ENCODE peak calls at places on chromosomes 4 and X, in six cellular contexts. One of them, this sample, is unnamed.

GRCh38 chr4:28357985-28358384 is 1497.3 kb downstream of the STIM2 start:
- DNase-seq in hepatocyte: peak; percentile 26
- DNase-seq in H9: peak; percentile 40
- DNase-seq in fibroblast of lung: peak; percentile 37
- DNase-seq in CD8-positive, alpha-beta memory T cell: no peak
- DNase-seq in mesenchymal stem cell: no peak
- DNase-seq in this sample: no peak

GRCh38 chrX:334971-335757 is 16.6 kb upstream of the GTPBP6 start:
- DNase-seq in hepatocyte: no peak
- DNase-seq in H9: no peak
- DNase-seq in fibroblast of lung: no peak
- DNase-seq in CD8-positive, alpha-beta memory T cell: no peak
- DNase-seq in mesenchymal stem cell: no peak
- DNase-seq in this sample: no peak

GRCh38 chrX:150730719-150731118 is 37.5 kb downstream of the MTMR1 start:
- DNase-seq in hepatocyte: no peak
- DNase-seq in H9: no peak
- DNase-seq in fibroblast of lung: peak; percentile 37
- DNase-seq in CD8-positive, alpha-beta memory T cell: no peak
- DNase-seq in mesenchymal stem cell: no peak
- DNase-seq in this sample: no peak

GRCh38 chrX:386239-386767 is 404 bp downstream of the PPP2R3B start:
- DNase-seq in hepatocyte: peak; percentile 14
- DNase-seq in H9: no peak
- DNase-seq in fibroblast of lung: no peak
- DNase-seq in CD8-positive, alpha-beta memory T cell: no peak
- DNase-seq in mesenchymal stem cell: no peak
- DNase-seq in this sample: peak; percentile 2

GRCh38 chrX:47030339-47030738 is 47.9 kb upstream of the RGN start:
- DNase-seq in hepatocyte: peak; percentile 71
- DNase-seq in H9: no peak
- DNase-seq in fibroblast of lung: peak; percentile 80
- DNase-seq in CD8-positive, alpha-beta memory T cell: peak; percentile 23
- DNase-seq in mesenchymal stem cell: peak; percentile 65
- DNase-seq in this sample: peak; percentile 55

GRCh38 chr4:150973626-150974250 is 41.3 kb downstream of the LRBA start:
- DNase-seq in hepatocyte: no peak
- DNase-seq in H9: no peak
- DNase-seq in fibroblast of lung: no peak
- DNase-seq in CD8-positive, alpha-beta memory T cell: no peak
- DNase-seq in mesenchymal stem cell: no peak
- DNase-seq in this sample: peak; percentile 26

GRCh38 chr4:15354790-15355418 is 72.9 kb upstream of the C1QTNF7 start:
- DNase-seq in hepatocyte: no peak
- DNase-seq in H9: no peak
- DNase-seq in fibroblast of lung: peak; percentile 51
- DNase-seq in CD8-positive, alpha-beta memory T cell: no peak
- DNase-seq in mesenchymal stem cell: no peak
- DNase-seq in this sample: no peak

GRCh38 chr4:168480991-168481588 is 798 bp upstream of the DDX60L start:
- DNase-seq in hepatocyte: peak; percentile 32
- DNase-seq in H9: no peak
- DNase-seq in fibroblast of lung: peak; percentile 72
- DNase-seq in CD8-positive, alpha-beta memory T cell: peak; percentile 79
- DNase-seq in mesenchymal stem cell: peak; percentile 83
- DNase-seq in this sample: peak; percentile 86

GRCh38 chr4:132227349-132228165 is 921.5 kb upstream of the PCDH10 start:
- DNase-seq in hepatocyte: peak; percentile 90
- DNase-seq in H9: peak; percentile 82
- DNase-seq in fibroblast of lung: peak; percentile 29
- DNase-seq in CD8-positive, alpha-beta memory T cell: no peak
- DNase-seq in mesenchymal stem cell: peak; percentile 78
- DNase-seq in this sample: no peak

GRCh38 chr4:10584042-10584441 is 100.5 kb downstream of the CLNK start:
- DNase-seq in hepatocyte: peak; percentile 51
- DNase-seq in H9: no peak
- DNase-seq in fibroblast of lung: peak; percentile 81
- DNase-seq in CD8-positive, alpha-beta memory T cell: no peak
- DNase-seq in mesenchymal stem cell: peak; percentile 92
- DNase-seq in this sample: peak; percentile 76

GRCh38 chr4:26058537-26058936 is 144.5 kb downstream of the SMIM20 start:
- DNase-seq in hepatocyte: peak; percentile 26
- DNase-seq in H9: no peak
- DNase-seq in fibroblast of lung: peak; percentile 37
- DNase-seq in CD8-positive, alpha-beta memory T cell: no peak
- DNase-seq in mesenchymal stem cell: no peak
- DNase-seq in this sample: no peak

GRCh38 chr4:185912779-185913178 is 100.8 kb upstream of the SORBS2 start:
- DNase-seq in hepatocyte: no peak
- DNase-seq in H9: no peak
- DNase-seq in fibroblast of lung: no peak
- DNase-seq in CD8-positive, alpha-beta memory T cell: no peak
- DNase-seq in mesenchymal stem cell: no peak
- DNase-seq in this sample: peak; percentile 89

GRCh38 chr4:77433102-77433733 is 172.4 kb upstream of the CXCL13 start:
- DNase-seq in hepatocyte: peak; percentile 74
- DNase-seq in H9: peak; percentile 39
- DNase-seq in fibroblast of lung: peak; percentile 35
- DNase-seq in CD8-positive, alpha-beta memory T cell: peak; percentile 20
- DNase-seq in mesenchymal stem cell: peak; percentile 32
- DNase-seq in this sample: peak; percentile 82

GRCh38 chr4:103498161-103499070 is 221.4 kb downstream of the TACR3 start:
- DNase-seq in hepatocyte: peak; percentile 35
- DNase-seq in H9: no peak
- DNase-seq in fibroblast of lung: peak; percentile 62
- DNase-seq in CD8-positive, alpha-beta memory T cell: no peak
- DNase-seq in mesenchymal stem cell: peak; percentile 90
- DNase-seq in this sample: no peak

GRCh38 chr4:1608821-1609500 is 75.2 kb downstream of the FAM53A start:
- DNase-seq in hepatocyte: no peak
- DNase-seq in H9: no peak
- DNase-seq in fibroblast of lung: no peak
- DNase-seq in CD8-positive, alpha-beta memory T cell: no peak
- DNase-seq in mesenchymal stem cell: no peak
- DNase-seq in this sample: no peak

GRCh38 chr4:175531405-175532091 is 280.5 kb downstream of the GPM6A start:
- DNase-seq in hepatocyte: no peak
- DNase-seq in H9: no peak
- DNase-seq in fibroblast of lung: peak; percentile 58
- DNase-seq in CD8-positive, alpha-beta memory T cell: no peak
- DNase-seq in mesenchymal stem cell: peak; percentile 14
- DNase-seq in this sample: no peak

GRCh38 chr4:178752954-178753525 is 1310.8 kb upstream of the AGA start:
- DNase-seq in hepatocyte: no peak
- DNase-seq in H9: no peak
- DNase-seq in fibroblast of lung: peak; percentile 9
- DNase-seq in CD8-positive, alpha-beta memory T cell: no peak
- DNase-seq in mesenchymal stem cell: no peak
- DNase-seq in this sample: no peak

GRCh38 chrX:650274-650673 is 19.7 kb downstream of the SHOX start:
- DNase-seq in hepatocyte: no peak
- DNase-seq in H9: no peak
- DNase-seq in fibroblast of lung: no peak
- DNase-seq in CD8-positive, alpha-beta memory T cell: no peak
- DNase-seq in mesenchymal stem cell: no peak
- DNase-seq in this sample: no peak

GRCh38 chr4:158259955-158260575 is 49.8 kb downstream of the TMEM144 start:
- DNase-seq in hepatocyte: peak; percentile 40
- DNase-seq in H9: no peak
- DNase-seq in fibroblast of lung: peak; percentile 60
- DNase-seq in CD8-positive, alpha-beta memory T cell: no peak
- DNase-seq in mesenchymal stem cell: peak; percentile 38
- DNase-seq in this sample: no peak

DNA sequence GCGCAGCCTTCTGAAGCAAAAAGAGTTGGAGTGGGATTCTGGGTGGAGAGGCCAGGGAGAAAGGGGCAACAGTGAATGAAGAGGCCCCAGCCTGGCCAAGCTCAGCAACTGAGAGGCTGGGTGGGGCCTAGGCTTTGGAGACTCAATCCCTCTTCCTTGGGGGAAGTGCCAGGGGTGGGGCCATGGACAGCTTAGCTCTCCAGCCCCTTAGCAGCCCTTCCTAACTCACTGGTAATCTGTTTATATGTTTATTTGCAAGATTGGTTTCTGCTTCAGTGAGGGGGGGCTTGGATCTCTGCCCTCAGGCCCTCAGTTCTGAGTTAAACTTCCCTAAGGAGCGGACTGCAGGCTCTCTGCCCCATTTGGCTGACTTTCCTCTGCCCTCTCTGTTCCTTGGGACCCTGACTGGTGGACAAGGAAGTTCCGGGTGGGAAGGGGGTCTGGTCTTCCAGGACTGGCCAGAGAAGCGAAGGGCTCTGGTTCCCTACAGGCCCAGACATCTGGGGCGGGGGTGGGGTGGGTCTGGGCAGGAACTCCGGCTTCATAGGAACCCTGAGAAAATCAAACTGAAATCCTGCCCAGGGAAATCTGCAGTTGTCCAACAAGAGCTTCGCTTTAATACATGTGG is 51.4 kb downstream of the NALF2 start:
- DNase-seq in hepatocyte: peak; percentile 21
- DNase-seq in H9: no peak
- DNase-seq in fibroblast of lung: peak; percentile 5
- DNase-seq in CD8-positive, alpha-beta memory T cell: no peak
- DNase-seq in mesenchymal stem cell: no peak
- DNase-seq in this sample: no peak
- H3K27ac ChIP-seq in hepatocyte: peak overlapping the region; percentile 96
- H3K27ac ChIP-seq in H9: no peak overlapping the region
- H3K27ac ChIP-seq in fibroblast of lung: no peak overlapping the region
- H3K27ac ChIP-seq in CD8-positive, alpha-beta memory T cell: no peak overlapping the region
- H3K27ac ChIP-seq in mesenchymal stem cell: no peak overlapping the region
- H3K27ac ChIP-seq in this sample: no peak overlapping the region

DNA sequence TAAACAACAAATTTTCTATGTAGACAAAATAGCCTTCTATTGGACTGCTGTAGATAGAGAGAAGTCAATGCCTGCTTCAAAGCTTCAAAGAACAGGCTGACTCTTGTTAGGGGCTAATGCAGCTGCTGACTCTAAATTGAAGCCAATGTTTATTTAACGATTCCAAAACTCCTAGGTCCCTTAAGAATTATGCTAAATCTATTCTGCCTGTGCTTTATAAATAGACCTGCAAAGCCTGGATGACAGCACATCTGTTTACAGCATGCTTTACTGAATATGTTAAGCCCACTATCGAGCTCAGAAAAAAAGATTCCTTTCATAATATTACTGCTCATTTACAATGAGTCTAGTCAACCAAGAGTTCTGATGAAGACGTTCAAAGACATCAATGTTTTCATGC is 54.8 kb upstream of the RBMXL3 start:
- DNase-seq in hepatocyte: no peak
- DNase-seq in H9: no peak
- DNase-seq in fibroblast of lung: peak; percentile 5
- DNase-seq in CD8-positive, alpha-beta memory T cell: no peak
- DNase-seq in mesenchymal stem cell: no peak
- DNase-seq in this sample: no peak
- H3K27ac ChIP-seq in hepatocyte: no peak overlapping the region
- H3K27ac ChIP-seq in H9: no peak overlapping the region
- H3K27ac ChIP-seq in fibroblast of lung: no peak overlapping the region
- H3K27ac ChIP-seq in CD8-positive, alpha-beta memory T cell: no peak overlapping the region
- H3K27ac ChIP-seq in mesenchymal stem cell: no peak overlapping the region
- H3K27ac ChIP-seq in this sample: no peak overlapping the region

GRCh38 chrX:43703211-43703791 is 47.2 kb downstream of the MAOA start:
- DNase-seq in hepatocyte: peak; percentile 47
- DNase-seq in H9: no peak
- DNase-seq in fibroblast of lung: peak; percentile 64
- DNase-seq in CD8-positive, alpha-beta memory T cell: no peak
- DNase-seq in mesenchymal stem cell: peak; percentile 58
- DNase-seq in this sample: peak; percentile 73
- H3K27ac ChIP-seq in hepatocyte: peak overlapping the region; percentile 67
- H3K27ac ChIP-seq in H9: no peak overlapping the region
- H3K27ac ChIP-seq in fibroblast of lung: no peak overlapping the region
- H3K27ac ChIP-seq in CD8-positive, alpha-beta memory T cell: no peak overlapping the region
- H3K27ac ChIP-seq in mesenchymal stem cell: peak overlapping the region; percentile 60
- H3K27ac ChIP-seq in this sample: peak overlapping the region; percentile 32

GRCh38 chr4:137370699-137371098 is 161.6 kb downstream of the PCDH18 start:
- DNase-seq in hepatocyte: no peak
- DNase-seq in H9: no peak
- DNase-seq in fibroblast of lung: no peak
- DNase-seq in CD8-positive, alpha-beta memory T cell: no peak
- DNase-seq in mesenchymal stem cell: peak; percentile 32
- DNase-seq in this sample: no peak
- H3K27ac ChIP-seq in hepatocyte: peak overlapping the region; percentile 41
- H3K27ac ChIP-seq in H9: no peak overlapping the region
- H3K27ac ChIP-seq in fibroblast of lung: no peak overlapping the region
- H3K27ac ChIP-seq in CD8-positive, alpha-beta memory T cell: no peak overlapping the region
- H3K27ac ChIP-seq in mesenchymal stem cell: no peak overlapping the region
- H3K27ac ChIP-seq in this sample: no peak overlapping the region

GRCh38 chr4:184805462-184806245 is 20.1 kb downstream of the ACSL1 start:
- DNase-seq in hepatocyte: peak; percentile 57
- DNase-seq in H9: peak; percentile 44
- DNase-seq in fibroblast of lung: peak; percentile 39
- DNase-seq in CD8-positive, alpha-beta memory T cell: no peak
- DNase-seq in mesenchymal stem cell: no peak
- DNase-seq in this sample: peak; percentile 84
- H3K27ac ChIP-seq in hepatocyte: peak overlapping the region; percentile 48
- H3K27ac ChIP-seq in H9: no peak overlapping the region
- H3K27ac ChIP-seq in fibroblast of lung: no peak overlapping the region
- H3K27ac ChIP-seq in CD8-positive, alpha-beta memory T cell: no peak overlapping the region
- H3K27ac ChIP-seq in mesenchymal stem cell: no peak overlapping the region
- H3K27ac ChIP-seq in this sample: peak overlapping the region; percentile 67

This sample was measured in small intestine.